ENCODE peak calls at places on chromosomes 2 and 18, in four cellular contexts. F is stimulated activated CD4-positive, alpha-beta T cell treated with anti-CD3 and anti-CD28 coated beads, Interleukin-12 subunit alpha, Interleukin-12 subunit beta, amount 100 ng/mL, for 4 hours; N is osteocyte; E is activated naive CD4-positive, alpha-beta T cell treated with anti-CD3 and anti-CD28 coated beads, Interleukin-2, amount 10 ng/mL, durations not matched to agents 7 days and 5 days. U is an unnamed sample.

GRCh38 chr2:188326290-188326668 is 34.6 kb downstream of the GULP1 start:
- DNase-seq in F (no peak), N (no peak), E (no peak), U (no peak)

GRCh38 chr2:84481702-84482101 is 22.6 kb upstream of the SUCLG1 start:
- DNase-seq in F (no peak), E (peak), N (no peak), U (peak)

GRCh38 chr2:51624995-51625394 is 593.1 kb upstream of the NRXN1 start:
- DNase-seq in N (no peak), E (no peak), F (no peak), U (no peak)

GRCh38 chr2:42787788-42788477 is 4.5 kb downstream of the HAAO start:
- DNase-seq in N (peak), E (no peak), F (no peak), U (no peak)

GRCh38 chr2:144140896-144141295 is 379.0 kb downstream of the ZEB2 start:
- DNase-seq in N (no peak), E (no peak), F (no peak), U (no peak)

GRCh38 chr2:79721966-79722365 is 209.1 kb downstream of the CTNNA2 start:
- DNase-seq in N (no peak), F (no peak), E (no peak), U (no peak)

GRCh38 chr18:21433436-21433835 is 167.1 kb downstream of the ESCO1 start:
- DNase-seq in E (no peak), F (no peak), N (no peak), U (no peak)

GRCh38 chr2:96538487-96539214 is 2.1 kb downstream of the ARID5A start:
- DNase-seq in E (peak), F (peak), N (no peak), U (peak)

GRCh38 chr2:224638338-224638823 is 53.2 kb upstream of the CUL3 start:
- DNase-seq in E (peak), F (peak), N (no peak), U (no peak)

GRCh38 chr2:217794133-217794986 is 208.4 kb downstream of the TNS1 start:
- DNase-seq in N (peak), E (no peak), F (no peak), U (peak)

GRCh38 chr18:24230766-24231165 is 91.9 kb downstream of the CABYR start:
- DNase-seq in E (no peak), F (no peak), N (no peak), U (no peak)

GRCh38 chr2:131004446-131005209 is 88.6 kb downstream of the FAM168B start:
- DNase-seq in E (no peak), F (no peak), N (no peak), U (no peak)

GRCh38 chr18:73150199-73150598 is 282.4 kb upstream of the NETO1 start:
- DNase-seq in F (no peak), E (no peak), N (no peak), U (no peak)

GRCh38 chr2:61705625-61706024 is 148.2 kb downstream of the FAM161A start:
- DNase-seq in F (no peak), E (no peak), N (no peak), U (no peak)

GRCh38 chr2:198775737-198776136 is 682.0 kb downstream of the SATB2 start:
- DNase-seq in F (no peak), N (no peak), E (no peak), U (no peak)

GRCh38 chr18:3230401-3231334 is 10.9 kb upstream of the MYOM1 start:
- DNase-seq in E (no peak), N (no peak), F (no peak), U (no peak)

GRCh38 chr18:33761363-33761762 is 183.3 kb downstream of the ASXL3 start:
- DNase-seq in E (no peak), N (no peak), F (no peak), U (no peak)

GRCh38 chr2:231932985-231933915 is 7.1 kb upstream of the NPPC start:
- DNase-seq in F (no peak), N (peak), E (no peak), U (no peak)

GRCh38 chr2:96876036-96876810 is 6.3 kb upstream of the SEMA4C start:
- DNase-seq in E (no peak), N (no peak), F (no peak), U (no peak)

GRCh38 chr2:26018184-26018716 is 15.6 kb upstream of the RAB10 start:
- DNase-seq in E (no peak), N (peak), F (peak), U (no peak)

GRCh38 chr18:4524096-4524495 is 69.0 kb upstream of the DLGAP1 start:
- DNase-seq in N (no peak), E (no peak), F (no peak), U (no peak)

GRCh38 chr2:191691016-191691725 is 13.2 kb downstream of the NABP1 start:
- DNase-seq in F (no peak), E (peak), N (no peak), U (peak)

GRCh38 chr18:74191577-74191976 is 43.3 kb downstream of the TIMM21 start:
- DNase-seq in E (no peak), N (no peak), F (no peak), U (no peak)

U was measured in activated CD8-positive, alpha-beta T cell treated with anti-CD3 and anti-CD28 coated beads, Interleukin-2, amount 10 ng/mL, durations not matched to agents 7 days and 5 days.